ENCODE peak calls at places on chromosomes 11 and 22, in seven cellular contexts. Z is Karpas-422, U is fibroblast of lung, C is MM.1S, B is neuronal stem cell, T is mammary epithelial cell, Q is PC-3. M is an unnamed sample.

GRCh38 chr11:70305501-70305900 is 35.0 kb downstream of the PPFIA1 start:
- DNase-seq in Q (peak; percentile 69), C (no peak), B (no peak), U (no peak), Z (no peak), T (no peak), M (no peak)

GRCh38 chr11:120907971-120908370 is 115.9 kb upstream of the TBCEL start:
- DNase-seq in C (no peak), Q (no peak), U (no peak), B (no peak), T (no peak), Z (no peak), M (no peak)

GRCh38 chr11:46238078-46238966 is 39.1 kb upstream of the CREB3L1 start:
- DNase-seq in Z (no peak), U (peak; percentile 61), T (peak; percentile 32), B (peak; percentile 62), C (no peak), Q (no peak), M (no peak)

GRCh38 chr11:76796511-76797203 is 13.5 kb downstream of the TSKU start:
- DNase-seq in C (no peak), Q (no peak), T (no peak), Z (no peak), B (no peak), U (no peak), M (no peak)

GRCh38 chr22:34004058-34004457 is 83.8 kb upstream of the LARGE1 start:
- DNase-seq in B (no peak), Z (no peak), C (no peak), U (no peak), T (no peak), Q (no peak), M (no peak)

GRCh38 chr11:123478352-123478986 is 48.4 kb downstream of the GRAMD1B start:
- DNase-seq in C (peak; percentile 56), U (peak; percentile 71), T (peak; percentile 37), B (peak; percentile 73), Q (peak; percentile 89), Z (peak; percentile 86), M (peak; percentile 43)

GRCh38 chr11:36376888-36377758 is 81.0 kb downstream of the PRR5L start:
- DNase-seq in U (peak; percentile 63), B (peak; percentile 63), Z (no peak), C (peak; percentile 84), Q (no peak), T (peak; percentile 54), M (peak; percentile 43)

GRCh38 chr11:105636496-105636895 is 26.6 kb downstream of the GRIA4 start:
- DNase-seq in Q (no peak), B (no peak), Z (no peak), U (no peak), C (no peak), T (no peak), M (no peak)

GRCh38 chr11:70713988-70714665 is 315.8 kb downstream of the CTTN start:
- DNase-seq in Q (no peak), C (no peak), T (no peak), B (peak; percentile 14), Z (no peak), U (no peak), M (no peak)

GRCh38 chr11:118214210-118214914 is 10.4 kb downstream of the JAML start:
- DNase-seq in Z (peak; percentile 78), B (no peak), Q (no peak), T (no peak), U (no peak), C (peak; percentile 32), M (no peak)

GRCh38 chr11:120302001-120302805 is 22.9 kb upstream of the TLCD5 start:
- DNase-seq in Z (no peak), C (no peak), Q (peak; percentile 78), T (no peak), U (no peak), B (no peak), M (no peak)

GRCh38 chr22:37636186-37636948 is 3.1 kb upstream of the SH3BP1 start:
- DNase-seq in B (no peak), T (no peak), Z (no peak), U (peak; percentile 91), Q (no peak), C (peak; percentile 74), M (peak; percentile 83)

GRCh38 chr22:37696657-37697539 is at the start of gene TRIOBP:
- DNase-seq in C (peak; percentile 95), B (peak; percentile 96), Z (peak; percentile 98), T (peak; percentile 68), U (peak; percentile 93), Q (peak; percentile 93), M (peak; percentile 77)

GRCh38 chr11:33347490-33348125 is 90.4 kb downstream of the HIPK3 start:
- DNase-seq in Z (peak; percentile 62), B (no peak), T (no peak), C (no peak), Q (no peak), U (no peak), M (no peak)

GRCh38 chr22:44351685-44352377 is 39.1 kb upstream of the SHISAL1 start:
- DNase-seq in T (peak; percentile 92), Q (peak; percentile 87), C (no peak), U (peak; percentile 94), B (no peak), Z (no peak), M (no peak)

GRCh38 chr22:42881982-42882656 is 25.0 kb upstream of the ARFGAP3 start:
- DNase-seq in U (no peak), Q (no peak), T (no peak), Z (peak; percentile 58), B (no peak), C (no peak), M (no peak)

GRCh38 chr22:37633693-37634504 is 5.6 kb upstream of the SH3BP1 start:
- DNase-seq in Z (peak; percentile 84), C (no peak), U (peak; percentile 88), B (peak; percentile 61), T (no peak), Q (no peak), M (peak; percentile 17)

GRCh38 chr11:115286614-115287013 is 217.6 kb downstream of the CADM1 start:
- DNase-seq in C (no peak), Z (no peak), Q (no peak), U (no peak), B (no peak), T (no peak), M (no peak)

GRCh38 chr22:46093796-46094195 is 56.5 kb upstream of the PPARA start:
- DNase-seq in B (no peak), Q (no peak), T (no peak), Z (no peak), C (no peak), U (no peak), M (no peak)

GRCh38 chr11:133955091-133955846 is 1.5 kb downstream of the IGSF9B start:
- DNase-seq in Z (no peak), Q (no peak), T (no peak), U (no peak), C (no peak), B (no peak), M (no peak)
- H3K9ac ChIP-seq in Z (no peak overlapping the region), Q (no peak overlapping the region), T (no peak overlapping the region), U (no peak overlapping the region), C (no peak overlapping the region), B (peak overlapping the region; percentile 78), M (no peak overlapping the region)

GRCh38 chr11:67378544-67378943 is 5.1 kb upstream of the CLCF1 start:
- DNase-seq in Q (no peak), U (no peak), Z (no peak), T (no peak), C (no peak), B (no peak), M (no peak)
- H3K9ac ChIP-seq in Q (peak overlapping the region; percentile 69), U (no peak overlapping the region), Z (no peak overlapping the region), T (no peak overlapping the region), C (no peak overlapping the region), B (peak overlapping the region; percentile 12), M (no peak overlapping the region)

DNA sequence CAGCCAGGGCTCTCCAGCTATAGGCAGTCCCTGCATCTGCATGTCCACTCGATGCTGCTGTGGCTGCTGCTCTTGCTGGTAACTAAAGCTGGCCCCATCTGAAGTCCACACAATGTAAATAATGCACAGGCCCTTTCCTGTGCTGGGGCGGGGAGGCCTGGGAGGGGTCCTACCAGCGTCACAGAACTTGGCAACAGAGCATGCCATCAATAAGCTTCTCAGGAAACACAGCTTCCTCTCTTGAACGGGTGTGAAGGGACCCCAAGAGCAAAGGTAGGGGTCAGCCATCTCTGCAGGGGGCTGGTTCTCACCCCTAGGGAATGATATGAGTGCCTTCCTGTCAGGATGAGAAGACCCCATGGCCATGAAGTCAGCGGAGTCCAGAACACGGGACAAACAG is 39.0 kb upstream of the LYVE1 start:
- DNase-seq in U (no peak), B (no peak), Q (no peak), Z (no peak), C (no peak), T (no peak), M (no peak)
- H3K9ac ChIP-seq in U (no peak overlapping the region), B (no peak overlapping the region), Q (no peak overlapping the region), Z (no peak overlapping the region), C (no peak overlapping the region), T (no peak overlapping the region), M (no peak overlapping the region)

DNA sequence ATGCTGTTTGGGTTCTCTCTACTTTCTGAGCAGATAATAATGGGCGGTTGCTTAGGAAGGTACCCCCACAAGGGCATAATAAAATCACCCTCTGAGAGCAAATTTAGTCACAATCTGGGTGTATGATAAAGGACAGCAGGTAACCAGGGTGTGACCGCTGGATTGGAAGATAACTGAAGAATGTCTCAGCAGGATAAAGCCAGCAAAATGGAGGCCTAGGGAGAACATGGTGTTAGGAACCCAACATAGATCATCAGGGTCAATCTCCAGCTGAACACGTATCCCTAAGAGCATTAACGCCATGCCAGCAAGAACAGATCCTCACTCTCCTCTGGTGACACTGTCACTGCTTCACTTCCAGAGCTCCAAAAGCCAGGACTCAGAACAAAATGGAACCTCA is 64.5 kb upstream of the SCUBE2 start:
- DNase-seq in B (no peak), T (no peak), Z (no peak), C (no peak), U (no peak), Q (no peak), M (no peak)
- H3K9ac ChIP-seq in B (no peak overlapping the region), T (no peak overlapping the region), Z (no peak overlapping the region), C (no peak overlapping the region), U (no peak overlapping the region), Q (no peak overlapping the region), M (no peak overlapping the region)

GRCh38 chr22:50537765-50538164 is 7.9 kb upstream of the KLHDC7B start:
- DNase-seq in Z (no peak), U (no peak), T (no peak), C (no peak), Q (no peak), B (no peak), M (no peak)
- H3K9ac ChIP-seq in Z (no peak overlapping the region), U (no peak overlapping the region), T (no peak overlapping the region), C (no peak overlapping the region), Q (no peak overlapping the region), B (no peak overlapping the region), M (no peak overlapping the region)

GRCh38 chr11:75334976-75335375 is 16.5 kb downstream of the ARRB1 start:
- DNase-seq in B (no peak), Z (no peak), Q (no peak), T (no peak), C (no peak), U (no peak), M (no peak)

GRCh38 chr11:75341583-75341982 is 9.9 kb downstream of the ARRB1 start:
- DNase-seq in Q (no peak), Z (no peak), B (no peak), T (no peak), U (no peak), C (no peak), M (no peak)

GRCh38 chr11:75337195-75337654 is 14.2 kb downstream of the ARRB1 start:
- DNase-seq in T (peak; percentile 48), Z (no peak), B (no peak), U (peak; percentile 42), Q (peak; percentile 60), C (no peak), M (no peak)

GRCh38 chr11:75339685-75340409 is 11.6 kb downstream of the ARRB1 start:
- DNase-seq in Q (no peak), U (no peak), Z (peak; percentile 79), B (no peak), T (no peak), C (no peak), M (peak; percentile 42)

GRCh38 chr11:75338516-75339218 is 12.8 kb downstream of the ARRB1 start:
- DNase-seq in C (no peak), U (peak; percentile 59), B (no peak), Q (no peak), T (no peak), Z (no peak), M (no peak)
- H3K9ac ChIP-seq in C (no peak overlapping the region), U (no peak overlapping the region), B (no peak overlapping the region), Q (no peak overlapping the region), T (no peak overlapping the region), Z (no peak overlapping the region), M (peak overlapping the region; percentile 61)